ENCODE peak calls at places on chromosomes 4 and X, in six cellular contexts. U is tibial artery, I is adipocyte, D is GM23248, B is HepG2, V is cardiac muscle cell. O is an unnamed sample. For H3K4me1, the result is how much of the 10 kb centered on the place peaks cover.

GRCh38 chr4:173752610-173753009 is 222.6 kb upstream of the HAND2 start:
- DNase-seq in U (no peak), I (no peak), D (peak), B (peak), V (peak), O (peak)

GRCh38 chrX:116318672-116319071 is 117.7 kb upstream of the SLC6A14 start:
- DNase-seq in U (no peak), I (no peak), D (no peak), B (no peak), V (no peak), O (peak)

GRCh38 chrX:40154229-40154852 is 56.6 kb upstream of the BCOR start:
- DNase-seq in U (no peak), I (peak), D (peak), B (peak), V (peak), O (no peak)

GRCh38 chr4:186596346-186596745 is 41.0 kb upstream of the MTNR1A start:
- DNase-seq in U (no peak), I (no peak), D (no peak), B (no peak), V (no peak), O (no peak)

GRCh38 chrX:50158616-50159015 is 42.2 kb downstream of the AKAP4 start:
- DNase-seq in U (no peak), I (no peak), D (no peak), B (no peak), V (no peak), O (no peak)

GRCh38 chrX:68083510-68083909 is 349.8 kb downstream of the OPHN1 start:
- DNase-seq in U (no peak), I (peak), D (peak), B (no peak), V (no peak), O (no peak)

GRCh38 chrX:981791-982626 is 230.4 kb downstream of the CRLF2 start:
- DNase-seq in U (no peak), I (no peak), D (no peak), B (no peak), V (no peak), O (no peak)

GRCh38 chrX:2501246-2502102 is 698 bp upstream of the DHRSX start:
- DNase-seq in U (no peak), I (no peak), D (no peak), B (no peak), V (no peak), O (no peak)

GRCh38 chrX:47854474-47854873 is 17.8 kb downstream of the ZNF81 start:
- DNase-seq in U (no peak), I (peak), D (peak), B (no peak), V (peak), O (no peak)

GRCh38 chr4:128225148-128225547 is 62.5 kb downstream of the PGRMC2 start:
- DNase-seq in U (no peak), I (peak), D (peak), B (no peak), V (peak), O (peak)

GRCh38 chr4:56410247-56410646 is 23.0 kb upstream of the AASDH start:
- DNase-seq in U (peak), I (peak), D (peak), B (peak), V (peak), O (peak)

GRCh38 chrX:121479406-121479805 is 432.0 kb downstream of the GLUD2 start:
- DNase-seq in U (no peak), I (no peak), D (peak), B (no peak), V (no peak), O (no peak)

GRCh38 chr4:67934628-67935027 is 28.7 kb downstream of the TMPRSS11A start:
- DNase-seq in U (no peak), I (no peak), D (no peak), B (no peak), V (no peak), O (no peak)

GRCh38 chrX:101657495-101657894 is 2.2 kb downstream of the ARMCX2 start:
- DNase-seq in U (no peak), I (no peak), D (no peak), B (no peak), V (no peak), O (no peak)

GRCh38 chr4:161841759-161842158 is 322.0 kb downstream of the FSTL5 start:
- DNase-seq in U (no peak), I (no peak), D (no peak), B (no peak), V (no peak), O (no peak)

GRCh38 chr4:6320663-6321062 is 51.0 kb downstream of the WFS1 start:
- DNase-seq in U (no peak), I (no peak), D (no peak), B (no peak), V (no peak), O (no peak)

GRCh38 chr4:146959692-146960091 is 14.0 kb upstream of the TTC29 start:
- DNase-seq in U (no peak), I (peak), D (peak), B (no peak), V (peak), O (no peak)

GRCh38 chr4:131347816-131348215 is 1801.3 kb upstream of the PCDH10 start:
- DNase-seq in U (no peak), I (no peak), D (no peak), B (no peak), V (no peak), O (no peak)

GRCh38 chr4:74830928-74831327 is 36.6 kb upstream of the BTC start:
- DNase-seq in U (no peak), I (no peak), D (peak), B (no peak), V (no peak), O (no peak)

GRCh38 chr4:138114434-138114833 is 127.7 kb downstream of the SLC7A11 start:
- DNase-seq in U (no peak), I (peak), D (peak), B (no peak), V (no peak), O (no peak)

GRCh38 chr4:15234101-15234500 is 193.7 kb upstream of the C1QTNF7 start:
- DNase-seq in U (no peak), I (peak), D (peak), B (no peak), V (no peak), O (no peak)

GRCh38 chr4:183721207-183722081 is 62.4 kb downstream of the TRAPPC11 start:
- DNase-seq in U (no peak), I (peak), D (peak), B (peak), V (peak), O (peak)

GRCh38 chr4:120921456-120922389 is 803 bp downstream of the PRDM5 start:
- DNase-seq in U (peak), I (peak), D (peak), B (no peak), V (peak), O (peak)

DNA sequence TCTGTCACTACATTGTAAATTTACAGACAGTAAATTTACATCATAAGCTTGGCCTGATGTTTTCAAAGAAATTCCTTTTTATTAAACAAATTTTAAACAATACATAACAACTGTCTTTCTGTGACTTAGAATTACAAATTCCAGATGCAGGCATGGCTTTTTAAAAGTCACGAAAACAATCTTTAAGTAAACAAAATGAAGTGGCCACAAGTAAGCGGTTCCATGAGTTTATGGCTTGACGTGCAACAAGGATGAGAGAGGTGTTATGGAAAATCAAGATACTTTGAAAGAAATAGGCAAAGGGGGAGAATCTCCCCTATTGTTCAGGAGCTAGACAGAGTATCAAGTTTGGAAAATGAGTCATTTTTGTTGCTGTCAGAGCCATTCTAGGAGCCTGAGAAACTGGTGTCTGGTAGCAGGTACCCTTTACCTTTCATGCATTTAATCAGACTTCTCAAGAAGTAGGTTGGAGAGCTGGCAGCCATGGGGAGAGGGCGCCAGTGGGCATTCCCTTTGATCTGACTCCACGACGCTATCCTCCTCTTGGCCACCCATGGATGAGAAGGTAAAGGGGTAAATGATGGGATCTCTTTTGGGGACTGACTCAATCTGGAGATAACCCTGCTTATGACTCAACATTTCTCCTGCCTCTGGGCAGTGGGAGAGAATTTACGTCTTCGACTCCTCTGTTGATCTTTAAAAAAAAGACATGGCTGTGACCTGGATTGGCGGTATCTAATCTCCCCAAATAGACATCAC is 217.2 kb downstream of the SPRY1 start:
- DNase-seq in U (no peak), I (no peak), D (no peak), B (no peak), V (no peak), O (no peak)
- H3K4me1 ChIP-seq in U (under half), I (under half), D (under half), B (under half), V (under half), O (under half)

DNA sequence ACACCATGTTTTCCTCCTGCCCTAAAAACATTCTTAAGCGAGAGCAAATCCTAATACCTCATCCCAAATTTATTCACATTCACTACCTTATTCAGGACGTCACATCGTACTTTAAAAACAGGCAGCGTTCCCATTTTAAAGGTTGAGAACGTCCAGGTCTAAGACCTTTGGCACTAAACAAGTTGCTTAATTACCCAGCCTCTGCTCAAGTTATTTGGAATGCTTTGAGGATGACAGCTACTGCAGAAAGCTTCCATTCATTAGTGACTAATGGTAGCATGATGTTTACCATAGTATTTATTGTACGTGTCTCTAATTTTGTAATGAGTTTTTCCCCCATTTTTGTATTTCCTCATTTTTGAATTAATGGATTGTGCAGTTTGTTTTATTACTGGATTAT is 1.5 kb downstream of the USP38 start:
- DNase-seq in U (no peak), I (peak), D (peak), B (peak), V (no peak), O (no peak)
- H3K4me1 ChIP-seq in U (under half), I (under half), D (under half), B (under half), V (under half), O (under half)

DNA sequence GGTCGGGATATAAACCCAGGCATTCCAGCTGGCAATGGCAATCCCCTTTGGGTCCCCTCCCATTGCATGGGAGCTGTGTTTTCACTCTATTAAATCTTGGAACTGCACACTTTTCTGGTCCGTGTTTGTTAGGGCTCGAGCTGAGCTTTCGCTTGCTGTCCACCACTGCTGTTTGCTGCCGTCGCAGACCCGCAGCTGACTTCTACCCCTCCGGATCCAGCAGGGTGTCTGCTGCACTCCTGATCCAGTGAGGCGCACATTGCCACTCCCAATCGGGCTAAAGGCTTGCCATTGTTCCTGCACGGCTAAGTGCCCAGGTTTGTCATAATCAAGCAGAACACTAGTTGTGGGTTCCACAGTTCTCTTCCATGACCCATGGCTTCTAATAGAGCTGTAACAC is 1322.1 kb downstream of the ADGRL3 start:
- DNase-seq in U (no peak), I (no peak), D (no peak), B (no peak), V (no peak), O (no peak)
- H3K4me1 ChIP-seq in U (under half), I (under half), D (under half), B (under half), V (under half), O (under half)

DNA sequence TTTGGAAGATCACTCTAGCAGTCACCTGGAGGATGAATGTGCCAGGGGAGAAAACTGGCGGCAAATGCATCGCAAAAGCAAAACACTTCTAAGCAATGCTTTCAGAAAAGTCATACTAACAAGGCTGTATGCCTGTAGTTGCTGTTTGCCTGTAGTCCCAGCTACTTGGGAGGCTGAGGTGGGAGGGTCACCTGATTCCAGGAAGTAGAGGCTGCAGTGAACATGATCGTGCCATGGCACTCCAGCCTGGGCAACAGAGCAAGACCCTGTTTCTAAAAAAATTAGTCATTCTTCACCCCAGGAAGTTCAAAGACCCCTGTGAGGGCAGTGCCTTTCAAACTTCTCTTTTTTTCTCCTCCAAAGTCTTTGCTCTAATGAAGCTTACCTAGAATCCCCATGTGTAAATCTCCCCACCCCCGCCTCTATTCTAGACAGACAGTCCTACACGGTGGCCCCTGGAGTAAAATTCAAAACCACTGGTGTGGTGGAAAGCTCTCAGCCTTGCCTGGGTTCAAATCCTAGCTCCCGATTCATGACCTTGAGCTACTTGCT is 5.5 kb downstream of the SOWAHD start:
- DNase-seq in U (no peak), I (no peak), D (no peak), B (no peak), V (no peak), O (no peak)
- H3K4me1 ChIP-seq in U (under half), I (under half), D (under half), B (under half), V (under half), O (under half)

GRCh38 chr4:94491322-94491721 is 39.6 kb downstream of the PDLIM5 start:
- DNase-seq in U (no peak), I (peak), D (peak), B (no peak), V (no peak), O (no peak)

GRCh38 chr4:94489075-94489474 is 37.3 kb downstream of the PDLIM5 start:
- DNase-seq in U (no peak), I (peak), D (no peak), B (no peak), V (no peak), O (no peak)

GRCh38 chr4:94486372-94486801 is 34.6 kb downstream of the PDLIM5 start:
- DNase-seq in U (no peak), I (no peak), D (no peak), B (no peak), V (no peak), O (peak)

GRCh38 chr4:94490437-94490836 is 38.7 kb downstream of the PDLIM5 start:
- DNase-seq in U (no peak), I (no peak), D (no peak), B (no peak), V (no peak), O (no peak)

GRCh38 chr4:94488667-94489066 is 36.9 kb downstream of the PDLIM5 start:
- DNase-seq in U (no peak), I (peak), D (peak), B (no peak), V (no peak), O (peak)
- H3K4me1 ChIP-seq in U (under half), I (under half), D (under half), B (under half), V (under half), O (under half)

DNA sequence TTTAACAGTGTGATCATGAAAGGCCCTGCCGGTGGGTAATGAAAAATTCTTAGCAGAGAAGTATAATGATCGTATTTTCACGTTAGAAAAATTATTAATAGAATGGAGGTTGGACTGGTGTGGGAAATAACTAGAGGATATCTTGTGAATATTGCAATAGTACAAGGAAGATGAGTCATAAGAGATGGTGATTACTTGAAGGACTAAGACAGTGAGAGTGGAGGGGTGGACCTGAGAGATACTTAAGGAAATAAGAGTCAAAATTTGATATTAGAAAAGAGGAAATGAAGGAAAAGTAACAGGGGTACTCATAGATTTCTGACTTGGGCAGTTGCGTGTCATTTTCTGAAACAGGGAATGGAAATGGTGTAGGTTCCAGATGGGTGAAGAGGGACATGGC is 1.8 kb upstream of the USP53 start:
- DNase-seq in U (no peak), I (no peak), D (peak), B (no peak), V (no peak), O (no peak)
- H3K4me1 ChIP-seq in U (under half), I (half or more), D (half or more), B (under half), V (under half), O (under half)

GRCh38 chr4:2480649-2481048 is 11.7 kb downstream of the RNF4 start:
- DNase-seq in U (no peak), I (no peak), D (no peak), B (no peak), V (no peak), O (no peak)
- H3K4me1 ChIP-seq in U (under half), I (half or more), D (under half), B (half or more), V (under half), O (under half)

O was measured in PC-9.